ENCODE peak calls at places on chromosomes 16 and 17, in four cellular contexts. F is iris pigment epithelial cell, Y is mesothelial cell of epicardium, T is heart left ventricle. O is an unnamed sample.

GRCh38 chr16:30602595-30603277 is 7.5 kb downstream of the ZNF689 start:
- DNase-seq in F (no peak), Y (no peak), T (no peak), O (no peak)

GRCh38 chr17:8629371-8630226 is 926 bp downstream of the MYH10 start:
- DNase-seq in F (no peak), Y (peak), T (peak), O (no peak)

GRCh38 chr17:8941520-8941919 is 24.0 kb downstream of the PIK3R5 start:
- DNase-seq in F (no peak), Y (no peak), T (peak), O (no peak)

GRCh38 chr16:88430524-88431446 is 22.3 kb upstream of the ZFPM1 start:
- DNase-seq in F (peak), Y (no peak), T (peak), O (no peak)

GRCh38 chr16:88071908-88072307 is 120.7 kb downstream of the BANP start:
- DNase-seq in F (no peak), Y (no peak), T (peak), O (no peak)

GRCh38 chr17:28875856-28876564 is 21.2 kb downstream of the ERAL1 start:
- DNase-seq in F (no peak), Y (no peak), T (no peak), O (no peak)

GRCh38 chr17:65154770-65155589 is 17.8 kb downstream of the RGS9 start:
- DNase-seq in F (peak), Y (no peak), T (no peak), O (no peak)

GRCh38 chr16:11407047-11407982 is 62.1 kb downstream of the RMI2 start:
- DNase-seq in F (peak), Y (peak), T (peak), O (peak)

GRCh38 chr17:17440938-17441730 is 35.7 kb upstream of the MED9 start:
- DNase-seq in F (no peak), Y (no peak), T (no peak), O (peak)

GRCh38 chr16:89363621-89364393 is 126.6 kb downstream of the ANKRD11 start:
- DNase-seq in F (peak), Y (no peak), T (no peak), O (no peak)

GRCh38 chr17:44159519-44160210 is 10.8 kb upstream of the ASB16 start:
- DNase-seq in F (peak), Y (no peak), T (no peak), O (no peak)

GRCh38 chr16:30805370-30806169 is 18.6 kb upstream of the ZNF629 start:
- DNase-seq in F (peak), Y (peak), T (peak), O (peak)

GRCh38 chr16:50368410-50369132 is at the start of gene BRD7:
- DNase-seq in F (peak), Y (peak), T (peak), O (no peak)

GRCh38 chr16:57623251-57624043 is 5.0 kb upstream of the ADGRG1 start:
- DNase-seq in F (peak), Y (no peak), T (peak), O (peak)

GRCh38 chr16:52074133-52074532 is 472.8 kb downstream of the TOX3 start:
- DNase-seq in F (no peak), Y (no peak), T (no peak), O (no peak)

GRCh38 chr17:65438173-65438572 is 123.3 kb downstream of the AXIN2 start:
- DNase-seq in F (no peak), Y (no peak), T (no peak), O (no peak)

GRCh38 chr16:68289621-68290329 is 21.0 kb downstream of the SLC7A6OS start:
- DNase-seq in F (peak), Y (no peak), T (no peak), O (no peak)

GRCh38 chr17:56902350-56902749 is 11.5 kb downstream of the TRIM25 start:
- DNase-seq in F (peak), Y (no peak), T (no peak), O (no peak)

O was measured in NCI-H187.